ENCODE peak calls at places on chromosomes 2 and 18, in six cellular contexts. One of them, this sample, is unnamed.

GRCh38 chr18:8803063-8803795 is 97.9 kb downstream of the MTCL1 start:
- DNase-seq in right atrium auricular region: no peak
- DNase-seq in endodermal cell: no peak
- DNase-seq in right lobe of liver: no peak
- DNase-seq in transverse colon: no peak
- DNase-seq in psoas muscle: no peak
- DNase-seq in this sample: no peak

GRCh38 chr2:224160917-224161316 is 121.8 kb upstream of the SERPINE2 start:
- DNase-seq in psoas muscle: peak
- DNase-seq in endodermal cell: no peak
- DNase-seq in right atrium auricular region: peak
- DNase-seq in right lobe of liver: no peak
- DNase-seq in transverse colon: no peak
- DNase-seq in this sample: no peak

GRCh38 chr2:222561817-222562424 is 94.0 kb downstream of the FARSB start:
- DNase-seq in psoas muscle: no peak
- DNase-seq in transverse colon: peak
- DNase-seq in right lobe of liver: no peak
- DNase-seq in endodermal cell: peak
- DNase-seq in right atrium auricular region: no peak
- DNase-seq in this sample: no peak

GRCh38 chr2:64212801-64213321 is 68.6 kb upstream of the PELI1 start:
- DNase-seq in psoas muscle: no peak
- DNase-seq in right lobe of liver: no peak
- DNase-seq in right atrium auricular region: no peak
- DNase-seq in endodermal cell: no peak
- DNase-seq in transverse colon: no peak
- DNase-seq in this sample: no peak

GRCh38 chr2:72917138-72917874 is at the start of gene EMX1:
- DNase-seq in right atrium auricular region: no peak
- DNase-seq in endodermal cell: peak
- DNase-seq in right lobe of liver: peak
- DNase-seq in transverse colon: peak
- DNase-seq in psoas muscle: no peak
- DNase-seq in this sample: no peak

GRCh38 chr2:138621139-138621538 is 119.6 kb downstream of the SPOPL start:
- DNase-seq in endodermal cell: no peak
- DNase-seq in transverse colon: no peak
- DNase-seq in right atrium auricular region: no peak
- DNase-seq in psoas muscle: no peak
- DNase-seq in right lobe of liver: no peak
- DNase-seq in this sample: no peak

GRCh38 chr18:56661414-56662101 is 10.4 kb downstream of the WDR7 start:
- DNase-seq in right lobe of liver: no peak
- DNase-seq in right atrium auricular region: no peak
- DNase-seq in psoas muscle: no peak
- DNase-seq in transverse colon: no peak
- DNase-seq in endodermal cell: no peak
- DNase-seq in this sample: no peak

GRCh38 chr2:4214444-4215295 is 511.3 kb downstream of the DCDC2C start:
- DNase-seq in transverse colon: no peak
- DNase-seq in psoas muscle: no peak
- DNase-seq in right lobe of liver: no peak
- DNase-seq in endodermal cell: no peak
- DNase-seq in right atrium auricular region: no peak
- DNase-seq in this sample: no peak

GRCh38 chr18:32366586-32367538 is 103.8 kb downstream of the GAREM1 start:
- DNase-seq in endodermal cell: no peak
- DNase-seq in right atrium auricular region: no peak
- DNase-seq in transverse colon: no peak
- DNase-seq in right lobe of liver: no peak
- DNase-seq in psoas muscle: no peak
- DNase-seq in this sample: no peak

GRCh38 chr2:105324732-105325131 is 4.8 kb downstream of the TGFBRAP1 start:
- DNase-seq in right atrium auricular region: no peak
- DNase-seq in psoas muscle: no peak
- DNase-seq in right lobe of liver: no peak
- DNase-seq in endodermal cell: peak
- DNase-seq in transverse colon: no peak
- DNase-seq in this sample: no peak

GRCh38 chr2:1639086-1639858 is 105.0 kb downstream of the PXDN start:
- DNase-seq in transverse colon: no peak
- DNase-seq in psoas muscle: peak
- DNase-seq in right atrium auricular region: no peak
- DNase-seq in endodermal cell: no peak
- DNase-seq in right lobe of liver: no peak
- DNase-seq in this sample: peak

GRCh38 chr2:31263636-31264190 is 29.8 kb downstream of the EHD3 start:
- DNase-seq in right lobe of liver: no peak
- DNase-seq in right atrium auricular region: no peak
- DNase-seq in transverse colon: no peak
- DNase-seq in endodermal cell: peak
- DNase-seq in psoas muscle: no peak
- DNase-seq in this sample: no peak

GRCh38 chr2:211033765-211034164 is 477.4 kb downstream of the CPS1 start:
- DNase-seq in right atrium auricular region: no peak
- DNase-seq in transverse colon: no peak
- DNase-seq in psoas muscle: no peak
- DNase-seq in right lobe of liver: no peak
- DNase-seq in endodermal cell: no peak
- DNase-seq in this sample: no peak

GRCh38 chr2:223549215-223549614 is 52.9 kb downstream of the SCG2 start:
- DNase-seq in right atrium auricular region: no peak
- DNase-seq in transverse colon: no peak
- DNase-seq in endodermal cell: no peak
- DNase-seq in psoas muscle: no peak
- DNase-seq in right lobe of liver: no peak
- DNase-seq in this sample: no peak

GRCh38 chr2:314561-315336 is 26.9 kb upstream of the ALKAL2 start:
- DNase-seq in right lobe of liver: no peak
- DNase-seq in transverse colon: no peak
- DNase-seq in endodermal cell: peak
- DNase-seq in psoas muscle: no peak
- DNase-seq in right atrium auricular region: no peak
- DNase-seq in this sample: no peak

GRCh38 chr2:128608911-128609880 is 290.5 kb upstream of the HS6ST1 start:
- DNase-seq in endodermal cell: no peak
- DNase-seq in psoas muscle: no peak
- DNase-seq in transverse colon: no peak
- DNase-seq in right lobe of liver: peak
- DNase-seq in right atrium auricular region: no peak
- DNase-seq in this sample: peak

GRCh38 chr2:223614534-223614933 is 12.4 kb upstream of the SCG2 start:
- DNase-seq in right atrium auricular region: no peak
- DNase-seq in right lobe of liver: no peak
- DNase-seq in transverse colon: no peak
- DNase-seq in psoas muscle: no peak
- DNase-seq in endodermal cell: no peak
- DNase-seq in this sample: no peak

GRCh38 chr18:45280486-45281263 is 334.6 kb upstream of the SLC14A2 start:
- DNase-seq in endodermal cell: no peak
- DNase-seq in right lobe of liver: no peak
- DNase-seq in right atrium auricular region: no peak
- DNase-seq in psoas muscle: no peak
- DNase-seq in transverse colon: no peak
- DNase-seq in this sample: no peak

DNA sequence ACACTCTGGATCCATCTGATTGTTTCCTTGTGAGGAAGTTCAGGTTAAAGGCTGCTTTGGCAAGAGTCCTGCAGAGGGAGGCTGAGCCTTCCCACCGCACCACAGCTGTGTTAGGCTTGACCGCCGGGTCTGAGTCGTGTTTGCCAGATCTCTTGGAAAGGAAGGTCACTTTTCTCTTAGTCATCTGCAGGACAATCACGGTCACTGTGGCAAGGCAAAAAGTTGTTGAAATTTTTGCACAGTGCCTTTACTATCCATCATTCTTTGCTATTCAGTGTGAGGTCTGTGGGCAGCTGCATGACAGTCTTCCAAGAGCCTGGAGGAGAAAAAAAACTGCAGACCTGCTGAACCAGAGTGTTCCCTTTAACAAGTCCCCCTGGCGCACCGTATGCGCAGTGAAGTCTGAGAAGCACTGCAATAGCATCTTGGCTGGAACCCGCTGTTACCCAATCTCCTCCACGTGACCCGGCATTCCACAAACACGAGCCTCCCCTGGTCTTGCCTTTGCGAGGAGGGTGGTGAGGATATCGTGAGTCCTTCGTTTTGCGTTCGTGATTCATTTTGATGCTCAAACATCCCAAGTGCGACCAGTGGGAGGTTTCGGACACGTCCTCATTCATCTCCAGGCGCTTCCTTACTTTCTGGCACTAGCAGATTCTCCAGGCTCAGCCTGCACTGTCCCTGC is 23.0 kb downstream of the BIN1 start:
- DNase-seq in psoas muscle: peak
- DNase-seq in endodermal cell: no peak
- DNase-seq in right lobe of liver: peak
- DNase-seq in right atrium auricular region: peak
- DNase-seq in transverse colon: peak
- DNase-seq in this sample: peak
- H3K4me3 ChIP-seq in psoas muscle: peak
- H3K4me3 ChIP-seq in endodermal cell: no peak
- H3K4me3 ChIP-seq in right lobe of liver: no peak
- H3K4me3 ChIP-seq in right atrium auricular region: no peak
- H3K4me3 ChIP-seq in transverse colon: no peak
- H3K4me3 ChIP-seq in this sample: peak

DNA sequence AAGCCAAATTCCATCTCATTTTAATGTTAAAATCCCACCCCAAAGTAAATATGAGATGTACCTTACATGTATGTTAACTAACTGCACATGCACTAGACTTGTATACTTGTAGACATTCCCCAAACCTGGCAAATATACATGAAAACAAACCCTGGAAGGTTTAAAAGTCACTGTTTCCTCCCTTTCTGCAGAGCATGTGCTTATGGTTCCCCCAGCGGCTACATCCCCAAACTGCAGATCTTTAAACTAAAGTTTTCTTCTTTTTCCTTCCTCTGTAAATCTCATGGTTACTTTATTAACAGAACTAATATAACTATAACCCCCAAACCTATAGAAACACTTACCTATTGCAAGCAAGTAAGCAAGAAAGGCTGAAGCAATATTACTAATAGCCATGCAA is 731.5 kb downstream of the LRP1B start:
- DNase-seq in psoas muscle: no peak
- DNase-seq in right lobe of liver: no peak
- DNase-seq in transverse colon: no peak
- DNase-seq in right atrium auricular region: no peak
- DNase-seq in endodermal cell: peak
- DNase-seq in this sample: no peak
- TF ChIP-seq CTCF in psoas muscle: no peak
- TF ChIP-seq CTCF in right lobe of liver: peak
- TF ChIP-seq CTCF in transverse colon: no peak
- TF ChIP-seq CTCF in right atrium auricular region: peak
- TF ChIP-seq CTCF in endodermal cell: peak
- TF ChIP-seq CTCF in this sample: no peak

GRCh38 chr2:43945439-43945838 is 50.4 kb downstream of the LRPPRC start:
- DNase-seq in right lobe of liver: no peak
- DNase-seq in transverse colon: no peak
- DNase-seq in endodermal cell: no peak
- DNase-seq in right atrium auricular region: no peak
- DNase-seq in psoas muscle: no peak
- DNase-seq in this sample: no peak

GRCh38 chr2:43943323-43943722 is 52.5 kb downstream of the LRPPRC start:
- DNase-seq in right atrium auricular region: no peak
- DNase-seq in endodermal cell: no peak
- DNase-seq in psoas muscle: no peak
- DNase-seq in right lobe of liver: no peak
- DNase-seq in transverse colon: no peak
- DNase-seq in this sample: no peak

GRCh38 chr2:43943809-43944452 is 51.9 kb downstream of the LRPPRC start:
- DNase-seq in psoas muscle: no peak
- DNase-seq in transverse colon: no peak
- DNase-seq in right atrium auricular region: no peak
- DNase-seq in endodermal cell: no peak
- DNase-seq in right lobe of liver: no peak
- DNase-seq in this sample: no peak

GRCh38 chr2:43942881-43943280 is 52.9 kb downstream of the LRPPRC start:
- DNase-seq in right atrium auricular region: no peak
- DNase-seq in endodermal cell: no peak
- DNase-seq in psoas muscle: no peak
- DNase-seq in transverse colon: no peak
- DNase-seq in right lobe of liver: no peak
- DNase-seq in this sample: no peak

DNA sequence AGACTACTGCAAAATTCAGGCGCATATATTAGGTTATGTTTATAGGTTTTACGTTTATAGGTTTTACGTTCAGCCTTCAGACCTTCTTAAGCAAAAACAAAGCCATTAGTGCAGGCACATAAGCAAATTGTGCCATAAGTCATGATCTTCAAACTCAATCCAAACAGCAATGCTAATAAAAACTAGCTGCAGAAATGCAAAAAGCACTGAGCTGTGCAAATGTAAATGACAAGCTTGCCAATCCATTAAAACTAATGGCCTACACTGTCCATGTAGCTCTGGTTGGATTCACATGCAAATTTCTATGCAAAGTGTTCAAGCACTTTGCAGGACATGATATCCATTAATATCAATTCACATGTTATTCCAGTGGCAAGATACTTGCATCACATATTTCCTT is 50.9 kb downstream of the LRPPRC start:
- DNase-seq in right lobe of liver: no peak
- DNase-seq in right atrium auricular region: no peak
- DNase-seq in endodermal cell: no peak
- DNase-seq in transverse colon: no peak
- DNase-seq in psoas muscle: no peak
- DNase-seq in this sample: no peak
- H3K27ac ChIP-seq in right lobe of liver: no peak
- H3K27ac ChIP-seq in right atrium auricular region: no peak
- H3K27ac ChIP-seq in endodermal cell: no peak
- H3K27ac ChIP-seq in transverse colon: no peak
- H3K27ac ChIP-seq in psoas muscle: no peak
- H3K27ac ChIP-seq in this sample: no peak

DNA sequence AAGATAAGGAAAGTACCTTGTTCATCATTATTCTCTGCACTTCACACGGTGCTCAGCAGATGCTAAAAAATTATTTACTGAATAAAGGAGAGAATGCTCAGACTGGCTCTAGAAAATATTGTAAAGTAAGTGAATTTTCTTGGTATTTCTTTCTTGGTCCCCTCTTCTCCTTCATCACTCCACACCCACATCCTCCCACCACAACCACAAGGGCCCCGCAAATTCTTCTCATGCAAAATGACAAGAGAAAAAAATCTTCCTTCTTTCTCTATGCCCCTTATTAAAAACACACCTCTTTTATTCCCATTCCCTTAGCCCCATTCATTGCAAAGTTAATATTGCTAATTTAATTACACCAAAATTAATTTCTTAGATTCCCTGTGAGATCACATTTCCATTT is 74.2 kb upstream of the NEDD4L start:
- DNase-seq in right lobe of liver: no peak
- DNase-seq in psoas muscle: no peak
- DNase-seq in transverse colon: no peak
- DNase-seq in right atrium auricular region: no peak
- DNase-seq in endodermal cell: no peak
- DNase-seq in this sample: no peak
- H3K4me3 ChIP-seq in right lobe of liver: no peak
- H3K4me3 ChIP-seq in psoas muscle: no peak
- H3K4me3 ChIP-seq in transverse colon: no peak
- H3K4me3 ChIP-seq in right atrium auricular region: no peak
- H3K4me3 ChIP-seq in endodermal cell: no peak
- H3K4me3 ChIP-seq in this sample: no peak